ENCODE peak calls at places on chromosome 6, in four cellular contexts. W, T, H and X are unnamed samples.
A peak's percentile ranks its signal among the peaks of the same experiment; 100 is the strongest.

GRCh38 chr6:26347699-26348098 is 17.3 kb upstream of the BTN3A2 start:
- DNase-seq in H (no peak), T (no peak), W (no peak), X (no peak)

GRCh38 chr6:115514656-115515055 is 546.0 kb downstream of the FRK start:
- DNase-seq in T (peak; percentile 86), H (no peak), W (no peak), X (no peak)

GRCh38 chr6:1527098-1527497 is 82.6 kb upstream of the FOXC1 start:
- DNase-seq in W (peak; percentile 65), T (no peak), H (peak; percentile 14), X (no peak)

GRCh38 chr6:7566031-7566556 is 23.9 kb upstream of the SNRNP48 start:
- DNase-seq in H (no peak), T (no peak), W (no peak), X (no peak)

GRCh38 chr6:3870528-3870925 is 21.4 kb downstream of the FAM50B start:
- DNase-seq in H (no peak), W (no peak), T (no peak), X (no peak)

GRCh38 chr6:157099912-157100593 is 223.3 kb downstream of the TMEM242 start:
- DNase-seq in T (no peak), W (no peak), H (no peak), X (no peak)

GRCh38 chr6:42933195-42933594 is 3.9 kb downstream of the CNPY3 start:
- DNase-seq in H (no peak), W (no peak), T (no peak), X (no peak)

GRCh38 chr6:169424821-169425240 is 171.2 kb upstream of the THBS2 start:
- DNase-seq in T (no peak), H (no peak), W (no peak), X (no peak)

GRCh38 chr6:10621227-10621626 is 73.2 kb downstream of the C6orf52 start:
- DNase-seq in T (no peak), W (no peak), H (no peak), X (no peak)

GRCh38 chr6:118146584-118146983 is 239.5 kb downstream of the SLC35F1 start:
- DNase-seq in H (no peak), T (no peak), W (peak; percentile 6), X (no peak)

GRCh38 chr6:13722880-13723279 is 11.2 kb upstream of the RANBP9 start:
- DNase-seq in H (no peak), T (no peak), W (no peak), X (no peak)

GRCh38 chr6:132247381-132248159 is 153.7 kb downstream of the MOXD1 start:
- DNase-seq in W (no peak), H (no peak), T (no peak), X (no peak)

GRCh38 chr6:125952764-125953501 is 3.6 kb upstream of the HINT3 start:
- DNase-seq in H (peak; percentile 66), T (no peak), W (no peak), X (no peak)

GRCh38 chr6:36399970-36400369 is 12.5 kb upstream of the ETV7 start:
- DNase-seq in W (no peak), T (no peak), H (no peak), X (no peak)

GRCh38 chr6:49543087-49543858 is 7.2 kb upstream of the C6orf141 start:
- DNase-seq in W (no peak), T (no peak), H (no peak), X (no peak)

GRCh38 chr6:7909323-7910276 is 988 bp downstream of the TXNDC5 start:
- DNase-seq in W (no peak), H (peak; percentile 64), T (no peak), X (peak; percentile 33)

GRCh38 chr6:140929121-140929520 is 1203.6 kb upstream of the GJE1 start:
- DNase-seq in H (no peak), W (no peak), T (no peak), X (no peak)

GRCh38 chr6:20837189-20837588 is 302.9 kb downstream of the CDKAL1 start:
- DNase-seq in H (no peak), W (no peak), T (no peak), X (no peak)

GRCh38 chr6:156437084-156437879 is 339.9 kb upstream of the ARID1B start:
- DNase-seq in W (no peak), T (no peak), H (no peak), X (no peak)

GRCh38 chr6:6674872-6675271 is 86.4 kb downstream of the LY86 start:
- DNase-seq in W (no peak), T (no peak), H (peak; percentile 15), X (no peak)

GRCh38 chr6:153401751-153402150 is 270.7 kb upstream of the RGS17 start:
- DNase-seq in T (no peak), W (no peak), H (peak; percentile 44), X (no peak)

GRCh38 chr6:13368079-13368478 is 39.7 kb upstream of the TBC1D7 start:
- DNase-seq in W (no peak), T (no peak), H (no peak), X (no peak)

GRCh38 chr6:133503330-133503729 is 262.2 kb downstream of the EYA4 start:
- DNase-seq in T (no peak), W (no peak), H (no peak), X (peak; percentile 57)

GRCh38 chr6:143536866-143537691 is 25.6 kb upstream of the FUCA2 start:
- DNase-seq in H (peak; percentile 81), W (peak; percentile 14), T (no peak), X (peak; percentile 46)

GRCh38 chr6:104969785-104970581 is 13.1 kb downstream of the LIN28B start:
- DNase-seq in H (peak; percentile 53), W (peak; percentile 5), T (no peak), X (no peak)

GRCh38 chr6:109165392-109165964 is 70.2 kb downstream of the CEP57L1 start:
- DNase-seq in H (peak; percentile 17), W (peak; percentile 18), T (peak; percentile 73), X (no peak)

GRCh38 chr6:111761783-111762312 is 111.4 kb downstream of the FYN start:
- DNase-seq in H (no peak), T (no peak), W (no peak), X (no peak)

GRCh38 chr6:139903411-139904157 is 529.1 kb upstream of the CITED2 start:
- DNase-seq in W (no peak), H (no peak), T (no peak), X (no peak)

GRCh38 chr6:20921533-20921932 is 387.3 kb downstream of the CDKAL1 start:
- DNase-seq in H (no peak), W (no peak), T (no peak), X (no peak)

GRCh38 chr6:55239099-55239498 is 64.8 kb downstream of the HCRTR2 start:
- DNase-seq in W (peak; percentile 72), H (no peak), T (no peak), X (no peak)

GRCh38 chr6:41568585-41569384 is 22.6 kb downstream of the FOXP4 start:
- DNase-seq in T (no peak), W (no peak), H (no peak), X (no peak)

GRCh38 chr6:165906-166305 is 126.4 kb upstream of the DUSP22 start:
- DNase-seq in H (no peak), T (no peak), W (no peak), X (no peak)

GRCh38 chr6:34300332-34300751 is 51.5 kb upstream of the SMIM29 start:
- DNase-seq in T (no peak), W (no peak), H (no peak), X (no peak)

GRCh38 chr6:100657678-100658330 is 193.1 kb upstream of the SIM1 start:
- DNase-seq in W (peak; percentile 10), T (no peak), H (peak; percentile 70), X (peak; percentile 30)

GRCh38 chr6:70636589-70636988 is 31.1 kb upstream of the SMAP1 start:
- DNase-seq in T (no peak), H (no peak), W (no peak), X (no peak)

GRCh38 chr6:101537917-101538316 is 144.4 kb downstream of the GRIK2 start:
- DNase-seq in T (no peak), H (no peak), W (no peak), X (no peak)